ENCODE peak calls at places on chromosome 18, in four cellular contexts. One of them, this sample, is unnamed. For H3K4me1, the result is how much of the 10 kb centered on the place peaks cover.

GRCh38 chr18:48031011-48031480 is 100.6 kb upstream of the SMAD2 start:
- DNase-seq in body of pancreas: peak
- DNase-seq in GM23248: peak
- DNase-seq in ovary: peak
- DNase-seq in this sample: peak

GRCh38 chr18:22309191-22309590 is 108.5 kb downstream of the CTAGE1 start:
- DNase-seq in ovary: no peak
- DNase-seq in GM23248: peak
- DNase-seq in body of pancreas: no peak
- DNase-seq in this sample: no peak

GRCh38 chr18:67104700-67105284 is 411.7 kb downstream of the DSEL start:
- DNase-seq in GM23248: peak
- DNase-seq in ovary: peak
- DNase-seq in body of pancreas: peak
- DNase-seq in this sample: peak

GRCh38 chr18:23629444-23629946 is 33.2 kb downstream of the ANKRD29 start:
- DNase-seq in GM23248: no peak
- DNase-seq in ovary: no peak
- DNase-seq in body of pancreas: no peak
- DNase-seq in this sample: no peak

GRCh38 chr18:41113885-41114482 is 841.0 kb upstream of the PIK3C3 start:
- DNase-seq in body of pancreas: no peak
- DNase-seq in ovary: no peak
- DNase-seq in GM23248: peak
- DNase-seq in this sample: no peak

GRCh38 chr18:58117685-58118403 is 73.8 kb downstream of the NEDD4L start:
- DNase-seq in GM23248: peak
- DNase-seq in ovary: peak
- DNase-seq in body of pancreas: peak
- DNase-seq in this sample: peak

GRCh38 chr18:7927119-7927518 is 360.0 kb downstream of the PTPRM start:
- DNase-seq in GM23248: peak
- DNase-seq in ovary: no peak
- DNase-seq in body of pancreas: no peak
- DNase-seq in this sample: no peak

GRCh38 chr18:75618146-75618545 is 190.6 kb upstream of the SMIM21 start:
- DNase-seq in GM23248: no peak
- DNase-seq in body of pancreas: no peak
- DNase-seq in ovary: no peak
- DNase-seq in this sample: no peak

GRCh38 chr18:47585914-47586313 is 334.5 kb upstream of the SKOR2 start:
- DNase-seq in body of pancreas: no peak
- DNase-seq in GM23248: no peak
- DNase-seq in ovary: no peak
- DNase-seq in this sample: no peak

GRCh38 chr18:79856119-79857080 is 58.7 kb downstream of the KCNG2 start:
- DNase-seq in body of pancreas: peak
- DNase-seq in GM23248: peak
- DNase-seq in ovary: no peak
- DNase-seq in this sample: no peak

GRCh38 chr18:47911877-47912276 is 18.6 kb downstream of the SMAD2 start:
- DNase-seq in ovary: no peak
- DNase-seq in GM23248: no peak
- DNase-seq in body of pancreas: no peak
- DNase-seq in this sample: no peak

GRCh38 chr18:61284039-61284438 is 49.2 kb upstream of the CDH20 start:
- DNase-seq in body of pancreas: no peak
- DNase-seq in ovary: no peak
- DNase-seq in GM23248: no peak
- DNase-seq in this sample: no peak

GRCh38 chr18:23135679-23136325 is 517 bp downstream of the CABLES1 start:
- DNase-seq in body of pancreas: peak
- DNase-seq in GM23248: peak
- DNase-seq in ovary: peak
- DNase-seq in this sample: peak

GRCh38 chr18:37720706-37721105 is 155.1 kb upstream of the CELF4 start:
- DNase-seq in body of pancreas: no peak
- DNase-seq in ovary: no peak
- DNase-seq in GM23248: no peak
- DNase-seq in this sample: no peak

GRCh38 chr18:23331091-23331920 is 121.8 kb upstream of the RIOK3 start:
- DNase-seq in GM23248: no peak
- DNase-seq in body of pancreas: peak
- DNase-seq in ovary: no peak
- DNase-seq in this sample: no peak

GRCh38 chr18:79925656-79925979 is 25.8 kb downstream of the SLC66A2 start:
- DNase-seq in body of pancreas: no peak
- DNase-seq in ovary: no peak
- DNase-seq in GM23248: no peak
- DNase-seq in this sample: no peak

GRCh38 chr18:35387367-35387685 is 10.2 kb upstream of the ZNF396 start:
- DNase-seq in GM23248: no peak
- DNase-seq in body of pancreas: no peak
- DNase-seq in ovary: no peak
- DNase-seq in this sample: no peak

GRCh38 chr18:48312066-48312465 is 97.1 kb downstream of the ZBTB7C start:
- DNase-seq in ovary: no peak
- DNase-seq in body of pancreas: no peak
- DNase-seq in GM23248: no peak
- DNase-seq in this sample: no peak

GRCh38 chr18:76401496-76401895 is 93.5 kb downstream of the ZNF516 start:
- DNase-seq in GM23248: no peak
- DNase-seq in ovary: no peak
- DNase-seq in body of pancreas: no peak
- DNase-seq in this sample: no peak

GRCh38 chr18:67243799-67244587 is 272.5 kb downstream of the DSEL start:
- DNase-seq in body of pancreas: no peak
- DNase-seq in ovary: no peak
- DNase-seq in GM23248: peak
- DNase-seq in this sample: no peak

GRCh38 chr18:13284330-13285027 is 65.9 kb downstream of the LDLRAD4 start:
- DNase-seq in GM23248: no peak
- DNase-seq in body of pancreas: no peak
- DNase-seq in ovary: no peak
- DNase-seq in this sample: no peak

GRCh38 chr18:79750980-79751571 is 46.7 kb upstream of the KCNG2 start:
- DNase-seq in body of pancreas: peak
- DNase-seq in ovary: no peak
- DNase-seq in GM23248: no peak
- DNase-seq in this sample: no peak

GRCh38 chr18:13261658-13262357 is 43.2 kb downstream of the LDLRAD4 start:
- DNase-seq in body of pancreas: no peak
- DNase-seq in ovary: no peak
- DNase-seq in GM23248: no peak
- DNase-seq in this sample: no peak

GRCh38 chr18:67924656-67925055 is 408.1 kb upstream of the DSEL start:
- DNase-seq in body of pancreas: no peak
- DNase-seq in ovary: no peak
- DNase-seq in GM23248: no peak
- DNase-seq in this sample: no peak

GRCh38 chr18:58230438-58231179 is 186.6 kb downstream of the NEDD4L start:
- DNase-seq in ovary: no peak
- DNase-seq in GM23248: peak
- DNase-seq in body of pancreas: peak
- DNase-seq in this sample: no peak

GRCh38 chr18:4271952-4272351 is 183.2 kb downstream of the DLGAP1 start:
- DNase-seq in body of pancreas: no peak
- DNase-seq in GM23248: no peak
- DNase-seq in ovary: no peak
- DNase-seq in this sample: no peak

GRCh38 chr18:13577091-13577697 is 149.2 kb downstream of the FAM210A start:
- DNase-seq in GM23248: peak
- DNase-seq in body of pancreas: no peak
- DNase-seq in ovary: no peak
- DNase-seq in this sample: no peak

GRCh38 chr18:55272510-55273243 is 313.4 kb upstream of the CCDC68 start:
- DNase-seq in ovary: no peak
- DNase-seq in body of pancreas: peak
- DNase-seq in GM23248: peak
- DNase-seq in this sample: no peak

GRCh38 chr18:79498662-79499061 is 102.9 kb downstream of the NFATC1 start:
- DNase-seq in GM23248: no peak
- DNase-seq in ovary: no peak
- DNase-seq in body of pancreas: no peak
- DNase-seq in this sample: no peak

GRCh38 chr18:45212186-45213039 is 402.9 kb upstream of the SLC14A2 start:
- DNase-seq in body of pancreas: peak
- DNase-seq in GM23248: peak
- DNase-seq in ovary: peak
- DNase-seq in this sample: peak

GRCh38 chr18:79863161-79863945 is 65.6 kb downstream of the KCNG2 start:
- DNase-seq in ovary: peak
- DNase-seq in GM23248: no peak
- DNase-seq in body of pancreas: no peak
- DNase-seq in this sample: no peak

GRCh38 chr18:35835366-35835765 is 137.1 kb upstream of the RMP24 start:
- DNase-seq in ovary: no peak
- DNase-seq in body of pancreas: no peak
- DNase-seq in GM23248: no peak
- DNase-seq in this sample: no peak

GRCh38 chr18:56139792-56140254 is 498.6 kb downstream of the TXNL1 start:
- DNase-seq in body of pancreas: peak
- DNase-seq in GM23248: peak
- DNase-seq in ovary: peak
- DNase-seq in this sample: no peak

GRCh38 chr18:27564066-27564465 is 379.0 kb upstream of the CHST9 start:
- DNase-seq in body of pancreas: no peak
- DNase-seq in GM23248: no peak
- DNase-seq in ovary: no peak
- DNase-seq in this sample: no peak

GRCh38 chr18:10377956-10378355 is 76.5 kb upstream of the APCDD1 start:
- DNase-seq in GM23248: peak
- DNase-seq in ovary: no peak
- DNase-seq in body of pancreas: no peak
- DNase-seq in this sample: no peak

GRCh38 chr18:8801263-8801901 is 96.0 kb downstream of the MTCL1 start:
- DNase-seq in body of pancreas: no peak
- DNase-seq in ovary: no peak
- DNase-seq in GM23248: peak
- DNase-seq in this sample: no peak

GRCh38 chr18:58015045-58015444 is 29.0 kb upstream of the NEDD4L start:
- DNase-seq in body of pancreas: no peak
- DNase-seq in ovary: no peak
- DNase-seq in GM23248: no peak
- DNase-seq in this sample: no peak

GRCh38 chr18:28359177-28359576 is 182.2 kb upstream of the CDH2 start:
- DNase-seq in GM23248: no peak
- DNase-seq in body of pancreas: no peak
- DNase-seq in ovary: no peak
- DNase-seq in this sample: no peak

GRCh38 chr18:662197-662596 is 4.7 kb downstream of the TYMS start:
- DNase-seq in GM23248: no peak
- DNase-seq in body of pancreas: no peak
- DNase-seq in ovary: no peak
- DNase-seq in this sample: no peak

GRCh38 chr18:657311-657997 is at the start of gene TYMS:
- DNase-seq in body of pancreas: peak
- DNase-seq in GM23248: peak
- DNase-seq in ovary: peak
- DNase-seq in this sample: peak

GRCh38 chr18:658947-659533 is 1.6 kb downstream of the TYMS start:
- DNase-seq in body of pancreas: no peak
- DNase-seq in ovary: no peak
- DNase-seq in GM23248: no peak
- DNase-seq in this sample: no peak

GRCh38 chr18:657998-658946 is 819 bp downstream of the TYMS start:
- DNase-seq in body of pancreas: peak
- DNase-seq in ovary: peak
- DNase-seq in GM23248: peak
- DNase-seq in this sample: peak

GRCh38 chr18:659597-659996 is 2.1 kb downstream of the TYMS start:
- DNase-seq in body of pancreas: no peak
- DNase-seq in ovary: no peak
- DNase-seq in GM23248: no peak
- DNase-seq in this sample: no peak
- H3K4me3 ChIP-seq in body of pancreas: no peak
- H3K4me3 ChIP-seq in ovary: no peak
- H3K4me3 ChIP-seq in GM23248: no peak
- H3K4me3 ChIP-seq in this sample: no peak

GRCh38 chr18:62328775-62329525 is 3.8 kb downstream of the TNFRSF11A start:
- DNase-seq in GM23248: no peak
- DNase-seq in ovary: no peak
- DNase-seq in body of pancreas: no peak
- DNase-seq in this sample: no peak
- H3K4me1 ChIP-seq in GM23248: under half
- H3K4me1 ChIP-seq in ovary: under half
- H3K4me1 ChIP-seq in body of pancreas: under half
- H3K4me1 ChIP-seq in this sample: under half

GRCh38 chr18:42860011-42860410 is 255.5 kb downstream of the RIT2 start:
- DNase-seq in GM23248: no peak
- DNase-seq in body of pancreas: no peak
- DNase-seq in ovary: no peak
- DNase-seq in this sample: no peak

DNA sequence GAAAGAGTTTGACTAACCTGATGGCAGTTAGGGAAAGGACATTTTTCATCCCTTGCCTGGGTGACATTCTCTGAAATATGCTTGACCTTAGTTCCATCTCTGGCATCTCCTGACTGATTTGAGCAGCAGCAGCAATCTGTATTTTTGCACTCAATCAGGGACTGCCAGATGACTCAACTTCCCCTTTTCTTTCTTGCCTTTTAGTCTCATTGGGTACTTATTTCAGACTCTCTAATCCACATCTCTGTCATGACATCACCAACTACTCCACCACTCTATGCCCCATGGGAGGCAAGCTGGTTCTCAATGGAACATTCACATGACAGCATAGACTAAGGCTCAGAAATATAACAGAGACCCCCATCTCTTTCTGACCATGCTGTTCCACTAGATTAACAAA is 254.2 kb downstream of the RIT2 start:
- DNase-seq in body of pancreas: no peak
- DNase-seq in ovary: no peak
- DNase-seq in GM23248: no peak
- DNase-seq in this sample: no peak
- H3K4me3 ChIP-seq in body of pancreas: no peak
- H3K4me3 ChIP-seq in ovary: no peak
- H3K4me3 ChIP-seq in GM23248: no peak
- H3K4me3 ChIP-seq in this sample: no peak

GRCh38 chr18:49621301-49621700 is 59.4 kb downstream of the LIPG start:
- DNase-seq in ovary: no peak
- DNase-seq in GM23248: no peak
- DNase-seq in body of pancreas: no peak
- DNase-seq in this sample: no peak

GRCh38 chr18:49619792-49620191 is 57.9 kb downstream of the LIPG start:
- DNase-seq in body of pancreas: no peak
- DNase-seq in GM23248: peak
- DNase-seq in ovary: no peak
- DNase-seq in this sample: no peak

GRCh38 chr18:49618741-49619392 is 57.0 kb downstream of the LIPG start:
- DNase-seq in body of pancreas: no peak
- DNase-seq in ovary: no peak
- DNase-seq in GM23248: no peak
- DNase-seq in this sample: no peak

GRCh38 chr18:49623571-49623970 is 61.7 kb downstream of the LIPG start:
- DNase-seq in ovary: no peak
- DNase-seq in GM23248: no peak
- DNase-seq in body of pancreas: no peak
- DNase-seq in this sample: no peak

GRCh38 chr18:49621851-49622351 is 60.0 kb downstream of the LIPG start:
- DNase-seq in body of pancreas: no peak
- DNase-seq in ovary: no peak
- DNase-seq in GM23248: no peak
- DNase-seq in this sample: no peak
- H3K4me1 ChIP-seq in body of pancreas: under half
- H3K4me1 ChIP-seq in ovary: under half
- H3K4me1 ChIP-seq in GM23248: under half
- H3K4me1 ChIP-seq in this sample: under half